ENCODE peak calls at places on chromosomes 13 and 19, in four cellular contexts. N is activated T-cell treated with anti-CD3 and anti-CD28 coated beads for 1 hour, M is aorta, P is EL. E is an unnamed sample.

GRCh38 chr13:53121131-53121773 is 92.6 kb downstream of the OLFM4 start:
- DNase-seq in M (no peak), N (no peak), P (no peak), E (no peak)

GRCh38 chr13:33235078-33235477 is 50.5 kb downstream of the STARD13 start:
- DNase-seq in M (no peak), N (no peak), P (peak), E (no peak)

GRCh38 chr19:48874309-48875135 is 2.3 kb downstream of the PPP1R15A start:
- DNase-seq in N (no peak), M (no peak), P (peak), E (peak)

GRCh38 chr19:49833594-49833993 is 15.5 kb downstream of the MED25 start:
- DNase-seq in M (no peak), N (no peak), P (no peak), E (no peak)

GRCh38 chr13:38979891-38980627 is 10.6 kb downstream of the STOML3 start:
- DNase-seq in M (no peak), N (no peak), P (no peak), E (no peak)

GRCh38 chr19:41541990-41542584 is 33.9 kb upstream of the CEACAM21 start:
- DNase-seq in N (peak), P (peak), M (peak), E (peak)

GRCh38 chr19:48799358-48800300 is 11.2 kb downstream of the BCAT2 start:
- DNase-seq in P (no peak), N (no peak), M (no peak), E (no peak)

GRCh38 chr13:39836038-39836437 is 180.6 kb downstream of the COG6 start:
- DNase-seq in N (no peak), P (no peak), M (no peak), E (no peak)

GRCh38 chr13:49904729-49905456 is 31.2 kb downstream of the SPRYD7 start:
- DNase-seq in N (no peak), M (no peak), P (no peak), E (no peak)

E was measured in CD8-positive, alpha-beta T cell.